ENCODE peak calls at places on chromosome 7, in six cellular contexts. D is SK-N-SH, H is MM.1S, F is HCT116, W is GM23248, V is neural progenitor cell. J is an unnamed sample.

GRCh38 chr7:49327155-49327554 is 402.8 kb downstream of the CDC14C start:
- DNase-seq in F (no peak), D (no peak), H (no peak), W (no peak), V (no peak), J (no peak)

GRCh38 chr7:106979551-106980357 is 64.8 kb upstream of the PRKAR2B start:
- DNase-seq in F (no peak), D (no peak), H (no peak), V (peak; percentile 47), W (no peak), J (no peak)

GRCh38 chr7:78090616-78091015 is 292.0 kb downstream of the PHTF2 start:
- DNase-seq in H (no peak), V (no peak), F (no peak), W (peak; percentile 26), D (no peak), J (no peak)

GRCh38 chr7:104327963-104328307 is 468 bp upstream of the LHFPL3 start:
- DNase-seq in F (no peak), V (peak; percentile 26), H (no peak), D (no peak), W (peak; percentile 16), J (peak; percentile 3)

GRCh38 chr7:149321978-149322541 is 60.1 kb downstream of the ZNF783 start:
- DNase-seq in W (peak; percentile 29), H (peak; percentile 84), D (no peak), F (no peak), V (no peak), J (no peak)

GRCh38 chr7:47474937-47475879 is 106.7 kb downstream of the TNS3 start:
- DNase-seq in V (no peak), H (peak; percentile 98), F (peak; percentile 91), D (peak; percentile 64), W (peak; percentile 98), J (peak; percentile 93)

GRCh38 chr7:128221929-128222403 is 19.1 kb upstream of the LEP start:
- DNase-seq in F (peak; percentile 47), W (peak; percentile 91), V (no peak), D (peak; percentile 69), H (no peak), J (peak; percentile 25)

GRCh38 chr7:50706469-50706937 is 76.2 kb downstream of the GRB10 start:
- DNase-seq in F (no peak), D (no peak), V (no peak), H (no peak), W (peak; percentile 67), J (no peak)

GRCh38 chr7:84021292-84021898 is 173.2 kb downstream of the SEMA3A start:
- DNase-seq in H (no peak), W (peak; percentile 48), D (no peak), V (no peak), F (no peak), J (no peak)

GRCh38 chr7:12111461-12112405 is 99.4 kb upstream of the TMEM106B start:
- DNase-seq in W (peak; percentile 19), D (peak; percentile 83), H (peak; percentile 26), F (no peak), V (peak; percentile 8), J (no peak)

GRCh38 chr7:144027974-144028373 is 20.8 kb upstream of the OR2A5 start:
- DNase-seq in H (no peak), W (peak; percentile 46), F (no peak), D (no peak), V (no peak), J (no peak)

GRCh38 chr7:96739167-96739566 is 29.5 kb upstream of the SEM1 start:
- DNase-seq in V (no peak), D (no peak), F (no peak), H (no peak), W (no peak), J (no peak)

GRCh38 chr7:45162311-45162845 is 4.8 kb downstream of the RAMP3 start:
- DNase-seq in H (peak; percentile 33), D (no peak), F (no peak), W (no peak), V (no peak), J (no peak)

GRCh38 chr7:47801423-47801822 is 146.8 kb downstream of the PKD1L1 start:
- DNase-seq in F (no peak), H (no peak), V (no peak), W (no peak), D (no peak), J (no peak)

GRCh38 chr7:41503438-41503837 is 199.5 kb downstream of the INHBA start:
- DNase-seq in V (no peak), D (no peak), H (no peak), F (no peak), W (peak; percentile 43), J (no peak)

GRCh38 chr7:142793156-142793555 is 22.4 kb downstream of the PRSS2 start:
- DNase-seq in H (no peak), F (no peak), D (no peak), V (no peak), W (no peak), J (no peak)

GRCh38 chr7:33982425-33982786 is 77.1 kb downstream of the BMPER start:
- DNase-seq in H (no peak), V (peak; percentile 47), F (peak; percentile 33), D (no peak), W (peak; percentile 82), J (no peak)

DNA sequence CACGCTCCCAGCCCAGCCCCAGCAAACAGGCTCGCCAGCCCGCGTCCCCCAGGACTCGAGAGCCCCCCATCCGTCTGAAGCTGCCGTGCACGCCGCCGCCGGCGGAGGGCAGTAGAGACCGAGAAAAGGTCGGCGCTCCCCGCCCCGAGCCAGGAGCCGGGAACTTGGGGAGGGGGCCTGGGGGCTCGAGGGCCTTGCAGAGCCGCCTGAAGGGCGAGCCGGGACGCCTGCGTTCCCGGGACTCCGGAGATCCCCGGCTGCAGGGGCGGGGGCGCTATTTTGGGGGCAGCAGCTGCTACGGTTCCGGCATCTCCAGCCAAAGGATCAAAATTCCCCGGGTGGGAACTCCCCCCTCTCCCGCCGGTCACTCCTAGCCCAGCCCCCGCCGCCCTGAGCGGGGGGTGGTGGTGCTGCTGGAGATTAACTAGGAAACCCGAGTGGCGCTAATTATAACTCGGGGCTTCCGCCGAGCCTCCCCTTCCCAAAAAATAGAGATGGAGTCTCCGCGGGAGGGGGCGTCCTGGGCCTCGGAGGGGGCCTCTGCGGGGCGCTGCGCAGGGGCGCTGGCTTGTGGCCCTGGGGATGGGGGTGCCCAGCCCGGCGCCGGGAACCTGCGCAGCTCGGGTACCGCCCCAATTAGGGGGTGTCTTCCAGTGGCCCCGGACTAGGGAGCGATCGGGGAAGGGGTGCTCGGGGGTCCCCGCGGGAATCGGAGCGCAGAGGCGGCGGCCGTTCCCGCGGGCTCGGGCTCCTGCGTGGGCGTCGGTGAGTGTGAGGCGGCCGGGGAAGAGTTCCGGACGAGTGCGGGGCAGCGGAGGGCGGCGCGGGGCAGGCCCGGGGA is 608 bp downstream of the ACHE start:
- DNase-seq in D (peak; percentile 95), F (no peak), V (peak; percentile 93), H (no peak), W (peak; percentile 48), J (peak; percentile 81)
- H3K4me3 ChIP-seq in D (peak overlapping the region; percentile 73), F (peak overlapping the region; percentile 44), V (peak overlapping the region; percentile 51), H (peak overlapping the region; percentile 17), W (peak overlapping the region; percentile 63), J (peak overlapping the region; percentile 78)

GRCh38 chr7:29953735-29954347 is 35.8 kb downstream of the SCRN1 start:
- DNase-seq in W (peak; percentile 72), V (no peak), F (no peak), H (no peak), D (no peak), J (no peak)
- TF ChIP-seq EZH2phosphoT487 in W (no peak), V (no peak), F (no peak), H (no peak), D (no peak), J (no peak)

GRCh38 chr7:5693529-5693928 is 87.9 kb downstream of the RNF216 start:
- DNase-seq in F (no peak), V (no peak), W (peak; percentile 62), D (no peak), H (peak; percentile 29), J (no peak)

GRCh38 chr7:5694221-5694754 is 87.2 kb downstream of the RNF216 start:
- DNase-seq in H (no peak), F (no peak), D (no peak), W (peak; percentile 94), V (no peak), J (no peak)

GRCh38 chr7:5691536-5692090 is 89.8 kb downstream of the RNF216 start:
- DNase-seq in F (no peak), D (no peak), H (no peak), V (no peak), W (peak; percentile 37), J (no peak)

GRCh38 chr7:5692112-5692844 is 89.2 kb downstream of the RNF216 start:
- DNase-seq in H (no peak), V (no peak), F (no peak), D (peak; percentile 54), W (peak; percentile 99), J (peak; percentile 80)

DNA sequence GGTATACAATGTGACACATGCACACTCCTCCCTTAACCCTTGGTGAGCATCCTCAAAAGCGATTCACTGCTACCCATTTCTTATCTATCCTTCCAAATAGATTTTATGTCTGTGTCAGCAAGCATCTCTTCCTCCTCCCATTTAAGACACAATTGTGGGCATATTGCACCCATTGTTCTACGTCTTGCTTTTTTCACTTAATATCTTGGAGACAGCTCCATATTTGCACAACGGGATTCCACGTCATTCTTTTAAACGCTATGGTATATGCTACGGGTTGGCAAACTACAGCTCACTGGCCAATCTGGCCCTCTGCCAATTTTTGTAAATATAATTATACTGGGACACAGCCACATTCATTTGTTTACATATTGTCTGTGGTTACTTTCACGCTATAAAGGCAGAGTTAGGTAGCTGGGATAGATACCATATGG is 88.6 kb downstream of the RNF216 start:
- DNase-seq in V (no peak), D (peak; percentile 67), W (peak; percentile 85), F (no peak), H (no peak), J (no peak)
- H3K4me3 ChIP-seq in V (no peak overlapping the region), D (peak overlapping the region; percentile 42), W (peak overlapping the region; percentile 53), F (no peak overlapping the region), H (no peak overlapping the region), J (no peak overlapping the region)

GRCh38 chr7:1459512-1459892 is 232 bp upstream of the MICALL2 start:
- DNase-seq in W (peak; percentile 100), V (peak; percentile 100), F (peak; percentile 95), D (peak; percentile 100), H (peak; percentile 98), J (peak; percentile 100)

GRCh38 chr7:1459930-1460756 is 873 bp upstream of the MICALL2 start:
- DNase-seq in D (no peak), H (peak; percentile 29), W (peak; percentile 56), V (no peak), F (no peak), J (peak; percentile 43)

GRCh38 chr7:1458676-1459511 is at the start of gene MICALL2:
- DNase-seq in V (peak; percentile 55), F (peak; percentile 54), H (no peak), D (peak; percentile 87), W (peak; percentile 97), J (peak; percentile 90)

GRCh38 chr7:1457059-1457948 is 2.0 kb downstream of the MICALL2 start:
- DNase-seq in D (no peak), F (no peak), W (no peak), V (no peak), H (no peak), J (no peak)

DNA sequence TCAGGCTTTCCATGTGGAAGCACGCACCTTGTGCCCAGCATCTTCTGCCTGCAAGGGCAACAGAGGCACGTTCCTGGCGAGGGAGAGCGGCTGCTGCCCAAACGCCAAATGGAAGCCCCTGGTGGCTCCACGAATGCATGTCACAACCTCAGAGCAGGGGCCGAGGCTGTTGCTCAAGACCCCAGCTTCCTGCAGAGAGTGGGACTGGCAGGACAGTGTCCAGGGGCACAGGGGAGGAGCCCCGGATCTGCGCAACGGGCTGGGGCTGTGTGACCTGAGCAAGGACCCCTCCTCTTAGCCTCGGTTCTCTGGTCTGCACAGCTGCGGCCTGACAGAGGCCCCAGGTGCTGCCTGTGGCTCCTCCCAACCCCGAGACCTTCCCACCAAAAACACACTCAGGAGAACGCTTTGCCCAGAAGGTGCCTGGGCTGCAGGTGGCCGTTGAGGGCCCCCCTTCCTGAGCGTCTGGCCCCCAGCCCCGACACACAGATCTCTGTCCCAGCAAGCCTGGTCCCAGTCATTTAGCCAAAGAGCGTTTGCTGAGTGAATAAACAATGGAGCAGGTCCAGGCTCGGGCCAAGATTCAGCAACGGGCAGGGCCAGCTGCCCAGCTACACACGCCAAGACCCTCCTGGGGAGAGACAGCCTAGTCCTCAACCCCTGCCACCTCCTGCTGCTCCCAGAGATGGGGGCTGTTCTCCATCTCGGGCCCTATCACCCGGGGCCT is 1.2 kb downstream of the MICALL2 start:
- DNase-seq in D (no peak), H (no peak), W (peak; percentile 49), F (no peak), V (no peak), J (no peak)
- TF ChIP-seq EZH2phosphoT487 in D (no peak), H (no peak), W (no peak), F (no peak), V (no peak), J (no peak)